ENCODE peak calls at places on chromosomes 4 and X, in five cellular contexts. X, E, N, Z and T are unnamed samples.

GRCh38 chrX:154369453-154370299 is 4.8 kb downstream of the FLNA start:
- DNase-seq in X (peak), Z (peak), E (peak), N (peak), T (peak)

GRCh38 chrX:130174051-130174704 is 2.4 kb downstream of the RAB33A start:
- DNase-seq in Z (no peak), X (peak), E (peak), N (peak), T (no peak)

GRCh38 chrX:38664285-38664684 is 102.9 kb downstream of the TSPAN7 start:
- DNase-seq in E (peak), Z (peak), N (peak), X (peak), T (peak)

GRCh38 chr4:152661649-152662048 is 18.1 kb downstream of the TMEM154 start:
- DNase-seq in E (no peak), X (no peak), Z (no peak), N (no peak), T (no peak)

GRCh38 chrX:41556958-41557357 is 109.8 kb downstream of the NYX start:
- DNase-seq in N (no peak), Z (no peak), X (no peak), E (no peak), T (no peak)

GRCh38 chr4:141435446-141436225 is 200.7 kb upstream of the IL15 start:
- DNase-seq in N (no peak), E (peak), X (no peak), Z (no peak), T (no peak)

GRCh38 chrX:30735839-30736238 is 82.6 kb downstream of the GK start:
- DNase-seq in Z (peak), N (peak), E (peak), X (peak), T (peak)

GRCh38 chrX:115650449-115650848 is 89.5 kb downstream of the PLS3 start:
- DNase-seq in X (peak), E (peak), Z (no peak), N (no peak), T (no peak)

GRCh38 chr4:118904418-118904817 is 15.8 kb downstream of the SYNPO2 start:
- DNase-seq in E (no peak), Z (no peak), N (no peak), X (no peak), T (no peak)

GRCh38 chrX:12471061-12471460 is 320.2 kb upstream of the PRPS2 start:
- DNase-seq in N (no peak), X (no peak), E (no peak), Z (no peak), T (peak)

GRCh38 chrX:5746231-5746630 is 482.4 kb downstream of the NLGN4X start:
- DNase-seq in X (no peak), Z (no peak), N (no peak), E (no peak), T (no peak)

GRCh38 chr4:115110191-115111166 is 2.9 kb downstream of the NDST4 start:
- DNase-seq in Z (no peak), N (no peak), X (no peak), E (peak), T (no peak)

GRCh38 chr4:124910327-124910726 is 197.8 kb upstream of the ANKRD50 start:
- DNase-seq in N (no peak), E (no peak), X (no peak), Z (no peak), T (no peak)

GRCh38 chr4:136650541-136651277 is 881.6 kb downstream of the PCDH18 start:
- DNase-seq in E (peak), N (no peak), X (peak), Z (no peak), T (peak)

GRCh38 chrX:30488092-30488491 is 89.5 kb downstream of the TASL start:
- DNase-seq in Z (peak), N (no peak), E (peak), X (peak), T (no peak)

GRCh38 chrX:133391116-133391515 is 24.2 kb downstream of the GPC4 start:
- DNase-seq in Z (no peak), N (no peak), X (no peak), E (no peak), T (no peak)

GRCh38 chr4:53461244-53461643 is 83.8 kb downstream of the FIP1L1 start:
- DNase-seq in N (no peak), Z (no peak), X (peak), E (no peak), T (no peak)

GRCh38 chr4:134885436-134885835 is 683.8 kb upstream of the PABPC4L start:
- DNase-seq in Z (no peak), X (no peak), N (no peak), E (no peak), T (no peak)

DNA sequence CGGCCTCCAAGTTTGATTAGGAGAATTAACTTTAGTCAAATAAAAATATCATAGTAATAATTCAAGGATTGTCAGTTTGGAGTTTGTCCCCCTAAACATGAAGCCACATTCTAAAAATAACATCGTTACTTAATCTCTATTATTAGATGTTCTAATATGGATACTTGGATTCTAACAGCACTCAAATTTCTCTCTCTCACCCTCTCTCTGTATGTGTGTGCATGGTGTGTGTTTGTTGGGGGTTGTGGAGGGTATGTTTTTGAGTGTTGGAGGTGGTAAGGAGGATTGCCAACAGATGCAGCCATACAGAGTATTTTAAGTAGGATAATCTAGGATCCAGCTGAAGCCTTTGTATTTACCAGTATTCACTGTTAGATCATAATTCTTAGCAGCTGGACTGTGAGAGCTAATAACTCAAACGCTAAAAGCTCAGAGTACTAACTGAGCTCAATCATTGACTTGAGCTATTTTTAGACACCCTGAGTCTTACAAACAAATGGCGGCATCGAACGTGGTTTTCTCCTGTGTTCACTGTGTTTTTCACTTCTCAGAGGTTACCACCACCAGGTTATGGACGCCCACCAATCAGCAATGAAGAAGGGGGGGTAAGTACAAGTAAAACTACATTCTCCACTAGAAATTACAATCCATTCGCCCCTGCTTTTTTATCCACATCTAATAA is 8.8 kb downstream of the ENAM start:
- DNase-seq in E (no peak), X (peak), Z (no peak), N (no peak), T (no peak)
- H3K4me3 ChIP-seq in E (no peak), X (no peak), Z (no peak), N (no peak), T (no peak)

GRCh38 chr4:142858965-142859364 is 12.9 kb upstream of the INPP4B start:
- DNase-seq in N (no peak), X (no peak), Z (no peak), E (no peak), T (no peak)
- H3K4me2 ChIP-seq in N (no peak), X (no peak), Z (no peak), E (no peak), T (no peak)

GRCh38 chrX:119234931-119235555 is 1.0 kb upstream of the PGRMC1 start:
- DNase-seq in Z (no peak), N (no peak), X (no peak), E (no peak), T (no peak)
- H3K4me3 ChIP-seq in Z (no peak), N (no peak), X (no peak), E (no peak), T (no peak)

GRCh38 chrX:103187953-103188475 is 26.9 kb upstream of the BEX4 start:
- DNase-seq in E (no peak), Z (no peak), N (no peak), X (no peak), T (peak)

DNA sequence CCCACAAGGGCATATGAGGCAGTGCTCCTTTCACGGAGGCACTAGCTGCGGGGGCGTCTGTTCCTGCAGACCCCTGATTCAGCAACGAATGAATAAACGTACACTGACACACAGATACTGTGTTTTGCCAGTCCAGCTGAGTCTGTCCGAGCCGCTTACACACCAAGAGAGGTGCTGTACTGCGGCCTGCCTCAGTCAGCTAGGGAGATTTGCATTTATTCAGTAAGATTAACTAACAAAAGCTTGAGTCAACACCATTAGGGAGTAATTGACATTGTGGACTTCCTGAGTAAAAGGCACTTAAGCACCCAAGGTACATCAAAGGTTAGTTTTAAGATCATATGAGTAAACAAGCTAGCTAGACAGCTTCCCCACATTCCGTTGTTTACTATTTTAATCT is 31.0 kb upstream of the BEX4 start:
- DNase-seq in Z (no peak), N (no peak), X (no peak), E (no peak), T (no peak)
- H3K4me2 ChIP-seq in Z (no peak), N (no peak), X (no peak), E (no peak), T (no peak)

GRCh38 chr4:73870778-73871177 is 1.6 kb downstream of the CXCL1 start:
- DNase-seq in E (peak), Z (no peak), X (no peak), N (no peak), T (no peak)
- H3K4me3 ChIP-seq in E (peak), Z (peak), X (no peak), N (no peak), T (peak)